ENCODE peak calls at places on chromosome 10, in six cellular contexts. M is mammary epithelial cell, J is DND-41, K is OCI-LY7, H is PC-3, R is astrocyte. E is an unnamed sample.

GRCh38 chr10:47372726-47373125 is 11.4 kb downstream of the ZNF488 start:
- DNase-seq in M (no peak), H (no peak), K (no peak), J (no peak), R (no peak), E (peak; percentile 62)

GRCh38 chr10:71770789-71771188 is 2.5 kb downstream of the VSIR start:
- DNase-seq in R (no peak), H (no peak), J (no peak), M (no peak), K (no peak), E (peak; percentile 73)

GRCh38 chr10:103784723-103785418 is 70.5 kb downstream of the SH3PXD2A start:
- DNase-seq in M (no peak), H (no peak), K (no peak), R (no peak), J (no peak), E (peak; percentile 58)

GRCh38 chr10:91598211-91598981 is 34.5 kb downstream of the PPP1R3C start:
- DNase-seq in M (peak; percentile 87), J (no peak), H (peak; percentile 77), R (peak; percentile 92), K (no peak), E (no peak)

GRCh38 chr10:75978213-75978612 is 546.8 kb downstream of the LRMDA start:
- DNase-seq in K (no peak), M (peak; percentile 51), H (peak; percentile 79), R (peak; percentile 48), J (no peak), E (no peak)

GRCh38 chr10:5958077-5958476 is 19.3 kb downstream of the IL15RA start:
- DNase-seq in J (no peak), H (no peak), R (peak; percentile 56), K (no peak), M (no peak), E (no peak)

GRCh38 chr10:21508987-21509334 is 16.5 kb downstream of the SKIDA1 start:
- DNase-seq in J (no peak), R (no peak), H (no peak), K (no peak), M (no peak), E (no peak)

GRCh38 chr10:86415099-86415498 is 48.5 kb upstream of the GRID1 start:
- DNase-seq in R (no peak), H (no peak), K (no peak), J (no peak), M (no peak), E (no peak)

GRCh38 chr10:87865201-87866025 is 2.0 kb downstream of the PTEN start:
- DNase-seq in H (no peak), R (no peak), K (peak; percentile 38), M (peak; percentile 29), J (no peak), E (peak; percentile 52)

GRCh38 chr10:1095498-1095897 is 39.3 kb downstream of the WDR37 start:
- DNase-seq in H (no peak), R (no peak), M (no peak), K (no peak), J (no peak), E (no peak)

GRCh38 chr10:106387063-106387462 is 777.4 kb downstream of the SORCS1 start:
- DNase-seq in H (peak; percentile 54), K (no peak), M (peak; percentile 69), J (no peak), R (peak; percentile 22), E (no peak)

DNA sequence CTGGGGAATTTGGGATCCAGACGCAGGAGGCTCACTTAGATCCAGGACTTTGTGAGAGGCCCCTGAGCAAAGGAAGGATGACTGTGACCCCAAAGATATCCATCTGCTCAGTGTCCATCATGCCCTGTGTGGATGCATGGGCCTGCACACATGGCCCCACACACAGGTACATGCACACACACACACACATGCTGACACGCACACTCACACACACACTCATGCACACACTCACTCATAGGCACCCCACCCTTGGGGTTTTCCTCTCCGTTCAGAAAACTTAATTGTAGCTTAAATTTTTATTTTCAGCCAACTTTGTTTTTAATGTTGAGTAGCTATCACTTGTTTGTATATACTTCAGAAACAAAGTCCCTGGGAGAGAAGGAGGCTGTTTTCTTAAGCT is 93.6 kb upstream of the PPIF start:
- DNase-seq in K (no peak), R (no peak), M (no peak), J (no peak), H (no peak), E (no peak)
- H3K4me2 ChIP-seq in K (no peak overlapping the region), R (no peak overlapping the region), M (no peak overlapping the region), J (no peak overlapping the region), H (no peak overlapping the region), E (no peak overlapping the region)

GRCh38 chr10:79239930-79240713 is 107.1 kb upstream of the PPIF start:
- DNase-seq in K (no peak), H (no peak), J (no peak), M (no peak), R (peak; percentile 76), E (no peak)
- H3K4me3 ChIP-seq in K (no peak overlapping the region), H (no peak overlapping the region), J (no peak overlapping the region), M (no peak overlapping the region), R (no peak overlapping the region), E (no peak overlapping the region)

GRCh38 chr10:11148638-11149037 is 131.0 kb downstream of the CELF2 start:
- DNase-seq in K (no peak), M (no peak), J (no peak), R (no peak), H (no peak), E (no peak)
- H3K79me2 ChIP-seq in K (no peaks in the 10 kb centered on the region), M (no peaks in the 10 kb centered on the region), J (no peaks in the 10 kb centered on the region), R (no peaks in the 10 kb centered on the region), H (no peaks in the 10 kb centered on the region), E (no peaks in the 10 kb centered on the region)

GRCh38 chr10:101293007-101293723 is 60.8 kb upstream of the BTRC start:
- DNase-seq in K (no peak), H (no peak), R (no peak), J (no peak), M (no peak), E (peak; percentile 63)
- H3K4me2 ChIP-seq in K (no peak overlapping the region), H (no peak overlapping the region), R (peak overlapping the region; percentile 90), J (no peak overlapping the region), M (no peak overlapping the region), E (no peak overlapping the region)

DNA sequence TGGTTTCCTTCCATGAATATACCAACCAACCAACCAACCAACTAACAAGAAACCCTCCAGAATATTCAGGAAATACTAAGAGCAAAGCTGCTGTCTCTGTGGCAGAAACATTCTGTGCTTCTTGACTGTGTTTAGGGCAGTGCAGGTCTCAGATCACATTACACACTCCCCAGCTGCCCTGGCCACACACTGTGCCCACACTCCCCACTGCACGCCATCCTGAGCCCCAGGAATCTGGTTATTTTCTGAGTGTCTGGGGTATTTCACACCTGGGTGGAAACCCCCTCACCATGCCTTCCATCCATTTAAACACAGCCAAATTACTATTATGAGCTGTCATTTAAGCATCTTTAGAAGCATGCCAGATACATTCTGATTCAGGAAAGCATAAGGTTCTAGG is 183.7 kb upstream of the ANK3 start:
- DNase-seq in J (no peak), K (no peak), H (no peak), R (peak; percentile 44), M (no peak), E (peak; percentile 8)
- H3K4me3 ChIP-seq in J (no peak overlapping the region), K (no peak overlapping the region), H (peak overlapping the region; percentile 70), R (peak overlapping the region; percentile 79), M (no peak overlapping the region), E (no peak overlapping the region)

DNA sequence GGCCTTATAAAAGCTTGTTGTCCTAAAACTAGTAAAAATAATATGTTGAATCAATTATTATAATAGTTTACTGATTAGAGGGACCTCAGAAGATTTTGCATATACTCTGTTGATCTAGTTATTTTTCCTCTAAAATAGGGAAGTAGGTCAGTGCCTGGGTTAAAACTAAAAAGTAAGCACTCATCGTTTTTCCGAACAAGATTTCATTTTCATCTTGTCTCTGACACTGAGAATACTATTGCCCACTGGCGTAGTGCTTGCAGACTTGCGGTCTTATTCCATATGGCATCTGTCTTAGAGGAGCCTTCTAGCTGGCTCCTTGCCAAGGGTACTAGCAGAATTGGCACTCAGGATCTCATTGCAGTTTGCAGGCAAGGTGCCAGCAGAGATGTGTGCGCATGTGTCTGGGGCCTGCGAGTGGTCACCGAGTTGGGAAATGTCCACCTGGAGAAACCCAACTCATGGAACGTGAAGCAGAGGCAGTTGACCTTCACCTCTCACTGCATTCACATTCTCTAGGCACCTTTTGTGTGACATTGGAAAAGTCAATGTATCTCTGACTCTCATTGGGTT is 143.4 kb downstream of the CELF2 start:
- DNase-seq in M (no peak), J (no peak), H (no peak), R (no peak), K (no peak), E (no peak)
- H3K79me2 ChIP-seq in M (no peaks in the 10 kb centered on the region), J (peaks cover 24% of the 10 kb centered on the region), H (no peaks in the 10 kb centered on the region), R (no peaks in the 10 kb centered on the region), K (no peaks in the 10 kb centered on the region), E (no peaks in the 10 kb centered on the region)

GRCh38 chr10:78756604-78757442 is 311.9 kb upstream of the ZMIZ1 start:
- DNase-seq in R (peak; percentile 97), M (peak; percentile 97), K (no peak), H (peak; percentile 100), J (no peak), E (peak; percentile 99)

GRCh38 chr10:78757542-78757941 is 311.2 kb upstream of the ZMIZ1 start:
- DNase-seq in K (no peak), R (peak; percentile 94), M (no peak), H (peak; percentile 95), J (no peak), E (peak; percentile 94)

GRCh38 chr10:78755877-78756455 is 312.8 kb upstream of the ZMIZ1 start:
- DNase-seq in R (no peak), H (peak; percentile 58), M (no peak), K (no peak), J (no peak), E (no peak)

GRCh38 chr10:78754269-78755074 is 314.3 kb upstream of the ZMIZ1 start:
- DNase-seq in J (no peak), R (peak; percentile 87), H (peak; percentile 40), K (no peak), M (no peak), E (peak; percentile 89)

DNA sequence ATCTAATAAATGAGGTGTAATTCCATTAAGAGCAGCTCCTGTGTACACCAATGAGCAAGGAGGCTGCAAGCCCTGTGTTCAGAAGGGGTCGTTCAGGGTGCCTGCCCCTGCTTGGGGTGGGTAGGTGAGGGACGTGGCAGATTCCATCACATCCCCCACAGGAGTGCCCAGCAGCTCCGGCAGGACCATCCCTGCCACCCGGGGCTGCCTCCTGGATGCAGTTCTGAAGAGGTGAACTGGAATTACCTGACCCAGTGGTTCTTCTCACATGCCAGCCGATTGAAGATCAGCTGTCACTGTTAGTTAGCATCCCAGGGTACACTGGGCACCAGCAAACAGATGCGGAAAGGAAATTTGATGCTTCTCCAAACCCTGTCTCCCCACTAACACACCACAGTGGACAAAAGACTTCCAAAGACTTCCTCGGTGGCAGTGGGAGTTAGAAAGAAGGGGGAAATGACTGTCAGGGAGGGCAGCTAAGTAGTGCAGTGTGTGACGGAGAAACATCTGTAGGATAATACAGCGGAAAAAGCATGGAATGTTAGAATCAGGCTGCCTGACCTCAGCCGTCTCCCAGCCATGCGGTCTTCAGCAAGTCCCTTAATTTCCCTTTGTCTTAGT is 313.6 kb upstream of the ZMIZ1 start:
- DNase-seq in H (no peak), M (no peak), R (no peak), K (no peak), J (no peak), E (no peak)
- H3K4me2 ChIP-seq in H (no peak overlapping the region), M (no peak overlapping the region), R (peak overlapping the region; percentile 42), K (no peak overlapping the region), J (no peak overlapping the region), E (peak overlapping the region; percentile 19)